ENCODE peak calls at places on chromosomes 11 and 22, in six cellular contexts. C is IMR-90, M is Peyer's patch, K is adrenal gland, V is gastrocnemius medialis, D is PC-9. S is an unnamed sample.

GRCh38 chr11:58391879-58392278 is 14.8 kb downstream of the OR5B3 start:
- DNase-seq in C (peak; percentile 72), M (no peak), K (no peak), V (no peak), D (no peak), S (no peak)

GRCh38 chr22:25564979-25565677 is 653 bp downstream of the GRK3 start:
- DNase-seq in C (no peak), M (peak; percentile 51), K (peak; percentile 38), V (no peak), D (no peak), S (peak; percentile 31)

GRCh38 chr22:38706101-38706884 is 549 bp downstream of the GTPBP1 start:
- DNase-seq in C (peak; percentile 27), M (peak; percentile 47), K (peak; percentile 72), V (no peak), D (no peak), S (peak; percentile 60)

GRCh38 chr11:126109941-126110731 is 47.5 kb upstream of the CDON start:
- DNase-seq in C (peak; percentile 63), M (no peak), K (peak; percentile 77), V (no peak), D (peak; percentile 60), S (no peak)

GRCh38 chr11:115886111-115886733 is 382.0 kb upstream of the CADM1 start:
- DNase-seq in C (no peak), M (no peak), K (no peak), V (no peak), D (no peak), S (no peak)

GRCh38 chr11:20584093-20584774 is 15.2 kb upstream of the SLC6A5 start:
- DNase-seq in C (no peak), M (no peak), K (peak; percentile 22), V (no peak), D (no peak), S (no peak)

GRCh38 chr11:109968299-109968698 is 124.9 kb upstream of the ZC3H12C start:
- DNase-seq in C (no peak), M (no peak), K (no peak), V (no peak), D (no peak), S (no peak)

GRCh38 chr11:32116668-32117067 is 25.8 kb downstream of the RCN1 start:
- DNase-seq in C (no peak), M (no peak), K (no peak), V (no peak), D (no peak), S (no peak)

GRCh38 chr11:78742430-78742829 is 167.8 kb upstream of the NARS2 start:
- DNase-seq in C (peak; percentile 6), M (no peak), K (no peak), V (peak; percentile 32), D (no peak), S (no peak)

GRCh38 chr22:20203142-20204099 is 52.6 kb upstream of the CCDC188 start:
- DNase-seq in C (peak; percentile 1), M (no peak), K (no peak), V (no peak), D (no peak), S (peak; percentile 46)

GRCh38 chr11:24637520-24637919 is 140.7 kb downstream of the LUZP2 start:
- DNase-seq in C (no peak), M (no peak), K (no peak), V (no peak), D (peak; percentile 62), S (no peak)

DNA sequence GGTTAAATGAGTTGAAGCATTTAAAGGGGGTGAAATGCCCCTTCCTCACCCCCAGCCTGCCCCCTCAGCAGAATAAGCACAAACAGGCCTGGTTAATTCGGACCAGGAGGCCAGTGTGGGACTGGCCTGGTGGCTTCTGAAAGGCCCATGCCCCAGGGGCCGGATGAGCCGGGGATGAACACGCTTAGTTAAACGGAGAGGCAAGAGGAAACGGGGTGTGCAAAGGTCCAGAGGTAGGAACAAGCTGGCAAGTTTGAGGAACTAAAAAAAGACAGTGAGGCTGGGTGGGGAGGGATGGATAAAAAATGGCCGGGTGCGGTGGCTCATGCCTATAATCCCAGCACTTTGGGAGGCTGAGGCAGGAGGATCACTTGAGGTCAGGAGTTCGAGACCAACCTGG is 11.5 kb downstream of the SCUBE1 start:
- DNase-seq in C (no peak), M (no peak), K (no peak), V (no peak), D (no peak), S (no peak)
- H3K27me3 ChIP-seq in C (peaks cover 41% of the 10 kb centered on the region), M (no peaks in the 10 kb centered on the region), K (no peaks in the 10 kb centered on the region), V (peaks cover 3% of the 10 kb centered on the region), D (peaks cover 96% of the 10 kb centered on the region), S (no peaks in the 10 kb centered on the region)

DNA sequence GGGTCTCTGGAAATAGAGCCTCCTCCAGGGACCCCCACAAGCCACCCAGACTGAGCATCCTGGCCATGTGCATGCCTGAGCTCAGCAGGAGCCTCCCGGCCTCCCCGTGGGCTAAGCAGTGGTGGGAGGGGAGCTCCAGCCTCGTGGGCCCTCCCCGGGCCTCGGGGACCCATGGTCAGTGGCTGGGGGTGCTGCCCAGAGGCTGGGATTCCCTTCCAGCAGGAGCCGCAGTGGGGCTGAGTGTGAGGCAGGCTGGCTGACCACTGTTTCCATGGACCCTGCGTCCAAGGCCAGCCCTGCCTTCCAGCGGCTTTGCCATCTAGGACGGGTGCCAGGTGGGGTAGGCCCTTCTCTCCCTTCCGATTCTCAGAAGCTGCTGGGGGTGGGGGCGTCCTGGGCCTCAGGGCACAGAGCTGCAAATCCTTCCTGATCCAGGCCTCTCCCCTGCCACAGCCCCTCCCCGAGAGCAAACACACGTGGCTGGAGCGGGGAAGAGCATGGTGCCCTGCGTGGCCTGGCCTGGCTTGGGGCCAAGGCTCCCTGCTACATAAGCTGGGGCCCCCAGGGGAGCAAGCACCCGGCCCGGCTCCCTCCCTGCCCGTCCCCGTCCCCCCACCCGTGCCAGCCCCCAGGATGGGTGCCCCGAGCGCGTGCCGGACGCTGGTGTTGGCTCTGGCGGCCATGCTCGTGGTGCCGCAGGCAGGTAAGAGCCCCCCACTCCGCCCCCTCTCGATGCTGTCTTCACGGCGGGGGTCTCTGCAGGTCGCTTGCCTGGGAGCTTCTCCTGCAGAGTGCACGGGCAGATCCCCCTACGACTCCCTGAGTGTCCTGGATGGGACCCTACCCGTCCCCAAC is at the start of gene MUC5B:
- DNase-seq in C (no peak), M (no peak), K (peak; percentile 46), V (no peak), D (peak; percentile 81), S (no peak)
- H3K27me3 ChIP-seq in C (peaks cover 16% of the 10 kb centered on the region), M (no peaks in the 10 kb centered on the region), K (peaks cover 8% of the 10 kb centered on the region), V (peaks cover 62% of the 10 kb centered on the region), D (no peaks in the 10 kb centered on the region), S (no peaks in the 10 kb centered on the region)

GRCh38 chr11:9003573-9004309 is at the start of gene NRIP3:
- DNase-seq in C (peak; percentile 52), M (peak; percentile 65), K (peak; percentile 79), V (peak; percentile 29), D (no peak), S (peak; percentile 66)
- H3K27me3 ChIP-seq in C (peaks cover 39% of the 10 kb centered on the region), M (no peaks in the 10 kb centered on the region), K (no peaks in the 10 kb centered on the region), V (peaks cover 51% of the 10 kb centered on the region), D (peaks cover 20% of the 10 kb centered on the region), S (peaks cover 98% of the 10 kb centered on the region)

DNA sequence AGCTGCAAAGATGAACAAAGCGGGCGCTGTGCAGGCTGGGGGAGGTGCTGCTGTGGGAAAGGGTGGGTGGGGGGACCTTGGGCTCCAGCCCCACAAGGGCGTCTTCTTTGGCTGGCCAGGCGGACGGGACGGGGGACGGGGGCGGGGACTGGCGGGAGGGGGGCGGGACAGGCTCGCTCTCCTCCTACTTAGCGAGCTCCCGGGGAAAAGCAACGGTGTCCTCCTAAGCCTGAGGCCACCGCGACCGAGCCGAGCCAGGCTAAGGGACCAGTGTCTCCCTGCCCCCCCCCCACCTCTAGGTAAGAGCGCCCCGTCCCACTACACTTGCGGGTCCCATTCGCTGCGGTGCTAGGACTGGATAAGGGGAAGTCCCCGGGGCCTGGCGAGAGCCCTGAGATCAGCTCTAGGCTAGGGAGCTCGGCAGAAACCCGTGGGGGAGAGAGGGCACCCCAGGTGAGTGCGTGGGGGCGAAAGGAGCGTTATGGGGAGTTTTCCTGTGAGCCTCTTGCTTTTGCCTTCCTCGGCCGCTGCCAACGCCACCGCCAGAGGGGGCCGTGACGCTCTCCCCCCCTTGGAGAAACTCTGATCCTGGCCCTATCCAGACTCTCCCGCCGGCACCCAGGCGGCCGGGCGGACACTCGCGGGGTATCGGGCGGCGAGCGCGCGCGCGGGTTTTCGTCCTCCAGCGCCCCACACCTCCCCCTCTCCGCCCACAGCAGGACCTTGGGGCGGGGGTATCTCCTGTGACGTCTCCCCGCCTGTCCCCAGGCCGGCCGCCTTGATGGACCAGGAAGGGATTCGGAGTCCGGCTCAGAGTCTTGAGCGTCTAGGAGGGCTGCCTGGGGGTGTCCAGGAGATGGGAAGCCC is at the start of gene PHLDB1:
- DNase-seq in C (peak; percentile 67), M (peak; percentile 40), K (peak; percentile 62), V (peak; percentile 42), D (no peak), S (peak; percentile 82)
- H3K27me3 ChIP-seq in C (no peaks in the 10 kb centered on the region), M (no peaks in the 10 kb centered on the region), K (no peaks in the 10 kb centered on the region), V (no peaks in the 10 kb centered on the region), D (peaks cover 13% of the 10 kb centered on the region), S (peaks cover 45% of the 10 kb centered on the region)

GRCh38 chr22:48241658-48242057 is 1479.2 kb downstream of the TBC1D22A start:
- DNase-seq in C (no peak), M (no peak), K (no peak), V (no peak), D (no peak), S (no peak)
- H3K27me3 ChIP-seq in C (no peaks in the 10 kb centered on the region), M (no peaks in the 10 kb centered on the region), K (no peaks in the 10 kb centered on the region), V (no peaks in the 10 kb centered on the region), D (peaks cover 100% of the 10 kb centered on the region), S (no peaks in the 10 kb centered on the region)

GRCh38 chr11:16613401-16614381 is 124.8 kb upstream of the C11orf58 start:
- DNase-seq in C (peak; percentile 83), M (peak; percentile 38), K (peak; percentile 87), V (peak; percentile 77), D (peak; percentile 51), S (peak; percentile 94)
- H3K27me3 ChIP-seq in C (peaks cover 2% of the 10 kb centered on the region), M (no peaks in the 10 kb centered on the region), K (peaks cover 18% of the 10 kb centered on the region), V (peaks cover 10% of the 10 kb centered on the region), D (no peaks in the 10 kb centered on the region), S (peaks cover 94% of the 10 kb centered on the region)

DNA sequence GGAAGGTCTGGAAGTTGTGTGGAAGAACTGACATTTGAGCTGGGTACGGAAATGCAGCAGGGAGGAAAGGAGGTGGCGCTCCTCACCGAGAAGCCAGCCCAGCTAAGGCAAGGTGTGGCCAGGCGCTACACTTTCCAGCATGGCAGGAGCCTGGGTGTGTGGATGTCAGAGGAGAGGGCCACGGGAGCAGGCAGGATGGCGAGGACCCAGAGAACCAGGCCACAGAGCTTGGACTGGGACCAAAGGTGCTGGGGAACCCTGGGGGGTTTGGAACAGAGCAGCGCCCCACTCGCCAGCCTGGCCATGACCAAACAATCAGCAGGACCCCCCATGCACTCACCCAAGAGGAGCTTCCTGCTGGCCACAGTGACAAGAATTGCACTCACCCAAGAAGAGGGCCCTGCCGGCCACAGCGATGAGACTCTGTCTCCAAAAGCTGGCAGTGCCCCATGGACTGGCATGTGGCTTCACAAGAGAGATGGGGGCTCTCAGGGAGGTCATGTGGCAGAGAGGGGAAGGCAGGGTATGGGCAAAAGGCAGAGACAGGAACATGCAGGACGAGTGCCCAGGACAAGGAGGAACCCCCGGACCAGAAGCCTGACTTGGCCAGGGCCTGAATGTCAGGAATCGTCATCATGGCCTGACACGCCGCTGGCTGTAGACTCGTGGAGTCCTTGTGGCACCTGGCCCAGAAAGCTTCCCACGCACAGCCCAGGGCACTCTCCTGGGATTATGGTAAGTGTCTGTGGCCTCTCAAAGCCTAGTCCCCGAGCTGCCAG is 45.4 kb downstream of the IGF2 start:
- DNase-seq in C (no peak), M (no peak), K (no peak), V (peak; percentile 55), D (no peak), S (peak; percentile 39)
- H3K27me3 ChIP-seq in C (no peaks in the 10 kb centered on the region), M (no peaks in the 10 kb centered on the region), K (peaks cover 11% of the 10 kb centered on the region), V (no peaks in the 10 kb centered on the region), D (no peaks in the 10 kb centered on the region), S (no peaks in the 10 kb centered on the region)

S was measured in cardiac muscle cell.